ENCODE peak calls at places on chromosomes 5 and 9, in five cellular contexts. One of them, this sample, is unnamed.

GRCh38 chr9:129573977-129574376 is 46.9 kb downstream of the C9orf50 start:
- DNase-seq in GM06990: no peak
- DNase-seq in cardiac muscle cell: no peak
- DNase-seq in neural progenitor cell: no peak
- DNase-seq in upper lobe of right lung: no peak
- DNase-seq in this sample: no peak

GRCh38 chr9:89374176-89374575 is 55.9 kb downstream of the SECISBP2 start:
- DNase-seq in upper lobe of right lung: no peak
- DNase-seq in GM06990: no peak
- DNase-seq in neural progenitor cell: no peak
- DNase-seq in cardiac muscle cell: no peak
- DNase-seq in this sample: no peak

GRCh38 chr5:53201746-53202145 is 92.2 kb upstream of the MOCS2 start:
- DNase-seq in upper lobe of right lung: no peak
- DNase-seq in GM06990: no peak
- DNase-seq in neural progenitor cell: no peak
- DNase-seq in cardiac muscle cell: no peak
- DNase-seq in this sample: no peak

GRCh38 chr5:15489571-15490235 is 10.3 kb upstream of the FBXL7 start:
- DNase-seq in GM06990: no peak
- DNase-seq in cardiac muscle cell: no peak
- DNase-seq in upper lobe of right lung: no peak
- DNase-seq in neural progenitor cell: no peak
- DNase-seq in this sample: peak; percentile 57

GRCh38 chr5:176391479-176391878 is 2.9 kb downstream of the HIGD2A start:
- DNase-seq in neural progenitor cell: no peak
- DNase-seq in GM06990: no peak
- DNase-seq in cardiac muscle cell: no peak
- DNase-seq in upper lobe of right lung: no peak
- DNase-seq in this sample: no peak

GRCh38 chr9:126155756-126156664 is 170.6 kb upstream of the MVB12B start:
- DNase-seq in GM06990: no peak
- DNase-seq in upper lobe of right lung: peak; percentile 38
- DNase-seq in cardiac muscle cell: no peak
- DNase-seq in neural progenitor cell: no peak
- DNase-seq in this sample: no peak

GRCh38 chr5:180495292-180495691 is 1.1 kb downstream of the CNOT6 start:
- DNase-seq in neural progenitor cell: peak; percentile 25
- DNase-seq in GM06990: no peak
- DNase-seq in upper lobe of right lung: no peak
- DNase-seq in cardiac muscle cell: no peak
- DNase-seq in this sample: peak; percentile 18

GRCh38 chr5:11719888-11720481 is 184.3 kb downstream of the CTNND2 start:
- DNase-seq in upper lobe of right lung: no peak
- DNase-seq in neural progenitor cell: peak; percentile 84
- DNase-seq in cardiac muscle cell: peak; percentile 77
- DNase-seq in GM06990: no peak
- DNase-seq in this sample: peak; percentile 47

GRCh38 chr5:79070002-79070567 is 518 bp downstream of the BHMT2 start:
- DNase-seq in neural progenitor cell: no peak
- DNase-seq in cardiac muscle cell: no peak
- DNase-seq in upper lobe of right lung: no peak
- DNase-seq in GM06990: no peak
- DNase-seq in this sample: no peak

GRCh38 chr5:75648712-75649111 is 37.5 kb downstream of the ANKDD1B start:
- DNase-seq in neural progenitor cell: no peak
- DNase-seq in GM06990: peak; percentile 35
- DNase-seq in upper lobe of right lung: no peak
- DNase-seq in cardiac muscle cell: no peak
- DNase-seq in this sample: no peak

GRCh38 chr9:124794902-124795491 is 18.1 kb downstream of the OLFML2A start:
- DNase-seq in cardiac muscle cell: peak; percentile 25
- DNase-seq in GM06990: no peak
- DNase-seq in neural progenitor cell: no peak
- DNase-seq in upper lobe of right lung: no peak
- DNase-seq in this sample: peak; percentile 44
- TF ChIP-seq CTCF in cardiac muscle cell: no peak
- TF ChIP-seq CTCF in GM06990: no peak
- TF ChIP-seq CTCF in neural progenitor cell: no peak
- TF ChIP-seq CTCF in upper lobe of right lung: no peak
- TF ChIP-seq CTCF in this sample: peak; percentile 27

DNA sequence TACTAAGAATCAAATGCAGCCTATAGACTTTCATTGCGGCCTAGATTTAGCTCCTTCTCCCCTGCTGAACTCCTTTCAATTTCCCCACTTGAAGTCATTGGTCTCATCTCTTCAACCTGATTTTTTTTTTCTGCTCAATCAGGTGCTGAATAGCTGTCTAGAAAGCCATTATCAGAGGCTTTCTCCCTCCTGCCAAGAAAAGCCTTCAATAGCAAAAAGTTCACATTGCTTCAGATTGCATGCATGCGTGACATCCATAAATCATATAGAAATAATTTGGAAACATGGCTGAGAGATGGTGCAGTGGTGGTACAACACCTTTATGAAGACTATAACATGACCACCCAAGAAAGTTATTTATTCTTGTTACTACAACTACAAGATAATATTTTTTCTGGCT is 316.1 kb downstream of the PLK2 start:
- DNase-seq in GM06990: no peak
- DNase-seq in upper lobe of right lung: no peak
- DNase-seq in neural progenitor cell: no peak
- DNase-seq in cardiac muscle cell: no peak
- DNase-seq in this sample: no peak
- TF ChIP-seq CTCF in GM06990: no peak
- TF ChIP-seq CTCF in upper lobe of right lung: no peak
- TF ChIP-seq CTCF in neural progenitor cell: no peak
- TF ChIP-seq CTCF in cardiac muscle cell: no peak
- TF ChIP-seq CTCF in this sample: no peak

GRCh38 chr5:135010502-135011354 is 23.3 kb downstream of the PITX1 start:
- DNase-seq in cardiac muscle cell: no peak
- DNase-seq in GM06990: no peak
- DNase-seq in upper lobe of right lung: peak; percentile 10
- DNase-seq in neural progenitor cell: no peak
- DNase-seq in this sample: no peak
- TF ChIP-seq CTCF in cardiac muscle cell: peak; percentile 21
- TF ChIP-seq CTCF in GM06990: no peak
- TF ChIP-seq CTCF in upper lobe of right lung: no peak
- TF ChIP-seq CTCF in neural progenitor cell: no peak
- TF ChIP-seq CTCF in this sample: peak; percentile 10

DNA sequence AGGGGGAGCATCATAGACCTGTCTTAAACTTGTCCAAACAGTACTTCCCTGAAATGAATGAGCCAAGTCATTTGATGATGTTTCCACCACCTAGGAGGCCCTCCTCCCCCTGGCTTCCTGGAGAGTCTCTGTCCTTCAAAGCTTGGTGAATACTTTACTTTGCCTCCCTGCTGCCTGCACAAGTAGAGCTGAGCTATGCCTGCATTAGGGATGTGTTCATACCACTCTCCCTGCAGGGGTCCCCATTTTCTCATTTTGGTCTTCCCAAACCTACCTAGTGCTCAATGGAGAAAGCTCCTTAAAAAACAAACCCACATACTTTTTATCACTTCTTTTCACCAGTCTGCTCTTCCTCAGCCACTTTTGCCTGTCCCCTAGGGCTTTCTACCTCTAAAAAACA is 7.7 kb downstream of the CCNI2 start:
- DNase-seq in neural progenitor cell: peak; percentile 45
- DNase-seq in cardiac muscle cell: peak; percentile 35
- DNase-seq in upper lobe of right lung: no peak
- DNase-seq in GM06990: no peak
- DNase-seq in this sample: peak; percentile 20
- TF ChIP-seq CTCF in neural progenitor cell: peak; percentile 27
- TF ChIP-seq CTCF in cardiac muscle cell: peak; percentile 30
- TF ChIP-seq CTCF in upper lobe of right lung: no peak
- TF ChIP-seq CTCF in GM06990: no peak
- TF ChIP-seq CTCF in this sample: no peak

DNA sequence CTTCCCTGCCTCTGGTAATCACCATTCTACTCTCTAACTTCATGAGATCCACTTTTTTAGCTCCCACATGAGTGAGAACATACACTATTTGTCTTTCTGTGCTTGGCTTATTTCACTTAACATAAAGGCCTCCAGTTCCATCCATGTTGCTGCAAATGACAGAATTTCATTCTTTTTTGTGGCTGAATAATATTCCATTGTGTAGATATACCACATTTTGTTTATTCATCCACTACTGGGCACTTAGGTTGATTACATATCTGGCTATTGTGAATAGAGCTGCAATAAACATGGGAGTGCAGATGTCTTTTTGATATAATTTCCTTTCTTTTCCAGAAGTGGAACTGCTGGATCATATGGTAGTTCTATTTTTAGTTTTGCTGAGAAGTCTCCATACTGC is 28.7 kb downstream of the SHOC1 start:
- DNase-seq in neural progenitor cell: no peak
- DNase-seq in upper lobe of right lung: no peak
- DNase-seq in GM06990: no peak
- DNase-seq in cardiac muscle cell: no peak
- DNase-seq in this sample: no peak
- TF ChIP-seq CTCF in neural progenitor cell: no peak
- TF ChIP-seq CTCF in upper lobe of right lung: no peak
- TF ChIP-seq CTCF in GM06990: no peak
- TF ChIP-seq CTCF in cardiac muscle cell: no peak
- TF ChIP-seq CTCF in this sample: no peak

DNA sequence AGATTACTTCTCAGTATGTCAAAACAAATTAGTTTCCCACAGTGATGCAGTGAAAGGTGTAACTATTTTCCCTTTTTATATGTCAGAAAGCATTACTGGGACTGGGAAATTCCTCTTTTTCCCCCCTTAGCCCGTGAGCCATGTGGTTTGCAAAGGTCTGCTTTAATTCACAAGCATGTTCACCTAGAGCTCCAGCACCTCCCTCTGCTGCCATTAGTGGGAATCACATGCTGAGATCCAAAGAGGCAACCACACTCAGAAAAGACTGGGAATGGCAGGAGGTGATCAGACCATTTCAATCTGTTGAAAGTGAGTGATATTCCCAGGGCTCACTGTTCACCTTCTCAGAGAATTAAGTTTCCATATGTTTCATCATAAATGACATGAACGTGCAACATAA is 703.7 kb upstream of the WWC1 start:
- DNase-seq in neural progenitor cell: peak; percentile 75
- DNase-seq in GM06990: no peak
- DNase-seq in cardiac muscle cell: peak; percentile 73
- DNase-seq in upper lobe of right lung: no peak
- DNase-seq in this sample: peak; percentile 58
- TF ChIP-seq CTCF in neural progenitor cell: peak; percentile 72
- TF ChIP-seq CTCF in GM06990: no peak
- TF ChIP-seq CTCF in cardiac muscle cell: peak; percentile 61
- TF ChIP-seq CTCF in upper lobe of right lung: peak; percentile 16
- TF ChIP-seq CTCF in this sample: peak; percentile 82